ENCODE peak calls at places on chromosomes 6 and 20, in six cellular contexts. One of them, this sample, is unnamed.

GRCh38 chr6:40542175-40542764 is 44.9 kb downstream of the LRFN2 start:
- DNase-seq in neuronal stem cell: no peak
- DNase-seq in IMR-90: no peak
- DNase-seq in H9: peak
- DNase-seq in trophoblast cell: no peak
- DNase-seq in mesendoderm: peak
- DNase-seq in this sample: no peak

GRCh38 chr6:105676837-105677236 is 274.0 kb upstream of the PREP start:
- DNase-seq in neuronal stem cell: no peak
- DNase-seq in IMR-90: no peak
- DNase-seq in trophoblast cell: no peak
- DNase-seq in H9: no peak
- DNase-seq in mesendoderm: no peak
- DNase-seq in this sample: no peak

GRCh38 chr20:51419236-51419635 is 123.3 kb downstream of the NFATC2 start:
- DNase-seq in IMR-90: no peak
- DNase-seq in neuronal stem cell: no peak
- DNase-seq in H9: no peak
- DNase-seq in trophoblast cell: peak
- DNase-seq in mesendoderm: no peak
- DNase-seq in this sample: no peak

GRCh38 chr6:152124432-152125074 is 317.1 kb downstream of the ESR1 start:
- DNase-seq in neuronal stem cell: peak
- DNase-seq in mesendoderm: peak
- DNase-seq in trophoblast cell: peak
- DNase-seq in H9: no peak
- DNase-seq in IMR-90: peak
- DNase-seq in this sample: peak

GRCh38 chr6:71248306-71248705 is 40.3 kb upstream of the OGFRL1 start:
- DNase-seq in neuronal stem cell: no peak
- DNase-seq in H9: peak
- DNase-seq in trophoblast cell: peak
- DNase-seq in IMR-90: peak
- DNase-seq in mesendoderm: peak
- DNase-seq in this sample: peak

GRCh38 chr6:33962673-33963072 is 158.9 kb upstream of the MLN start:
- DNase-seq in mesendoderm: no peak
- DNase-seq in IMR-90: no peak
- DNase-seq in neuronal stem cell: no peak
- DNase-seq in H9: peak
- DNase-seq in trophoblast cell: no peak
- DNase-seq in this sample: no peak

GRCh38 chr6:42448906-42449659 is 2.6 kb downstream of the TRERF1 start:
- DNase-seq in trophoblast cell: no peak
- DNase-seq in neuronal stem cell: no peak
- DNase-seq in mesendoderm: no peak
- DNase-seq in H9: no peak
- DNase-seq in IMR-90: no peak
- DNase-seq in this sample: no peak

GRCh38 chr6:18432180-18432579 is 45.0 kb downstream of the RNF144B start:
- DNase-seq in trophoblast cell: peak
- DNase-seq in neuronal stem cell: no peak
- DNase-seq in mesendoderm: peak
- DNase-seq in H9: no peak
- DNase-seq in IMR-90: peak
- DNase-seq in this sample: peak

GRCh38 chr6:95847061-95847460 is 168.7 kb upstream of the FUT9 start:
- DNase-seq in trophoblast cell: no peak
- DNase-seq in IMR-90: no peak
- DNase-seq in neuronal stem cell: peak
- DNase-seq in mesendoderm: peak
- DNase-seq in H9: no peak
- DNase-seq in this sample: no peak

GRCh38 chr6:130994319-130995097 is 68.5 kb downstream of the EPB41L2 start:
- DNase-seq in neuronal stem cell: no peak
- DNase-seq in H9: no peak
- DNase-seq in trophoblast cell: no peak
- DNase-seq in mesendoderm: peak
- DNase-seq in IMR-90: no peak
- DNase-seq in this sample: no peak
- H2AK5ac ChIP-seq in neuronal stem cell: no peak
- H2AK5ac ChIP-seq in H9: peak
- H2AK5ac ChIP-seq in trophoblast cell: no peak
- H2AK5ac ChIP-seq in mesendoderm: peak
- H2AK5ac ChIP-seq in IMR-90: no peak
- H2AK5ac ChIP-seq in this sample: no peak

GRCh38 chr6:44560458-44561061 is 173.1 kb downstream of the CDC5L start:
- DNase-seq in neuronal stem cell: no peak
- DNase-seq in mesendoderm: no peak
- DNase-seq in H9: no peak
- DNase-seq in trophoblast cell: no peak
- DNase-seq in IMR-90: no peak
- DNase-seq in this sample: no peak

GRCh38 chr6:44561062-44561591 is 173.6 kb downstream of the CDC5L start:
- DNase-seq in IMR-90: no peak
- DNase-seq in trophoblast cell: no peak
- DNase-seq in mesendoderm: no peak
- DNase-seq in neuronal stem cell: no peak
- DNase-seq in H9: no peak
- DNase-seq in this sample: no peak

GRCh38 chr6:44563397-44563796 is 175.9 kb downstream of the CDC5L start:
- DNase-seq in mesendoderm: peak
- DNase-seq in H9: no peak
- DNase-seq in neuronal stem cell: no peak
- DNase-seq in trophoblast cell: no peak
- DNase-seq in IMR-90: peak
- DNase-seq in this sample: no peak

GRCh38 chr6:44559486-44560270 is 172.2 kb downstream of the CDC5L start:
- DNase-seq in mesendoderm: no peak
- DNase-seq in trophoblast cell: no peak
- DNase-seq in IMR-90: no peak
- DNase-seq in neuronal stem cell: no peak
- DNase-seq in H9: no peak
- DNase-seq in this sample: no peak

GRCh38 chr6:44561832-44562496 is 174.5 kb downstream of the CDC5L start:
- DNase-seq in mesendoderm: no peak
- DNase-seq in trophoblast cell: peak
- DNase-seq in neuronal stem cell: no peak
- DNase-seq in IMR-90: no peak
- DNase-seq in H9: no peak
- DNase-seq in this sample: no peak
- H2AK5ac ChIP-seq in mesendoderm: no peak
- H2AK5ac ChIP-seq in trophoblast cell: no peak
- H2AK5ac ChIP-seq in neuronal stem cell: no peak
- H2AK5ac ChIP-seq in IMR-90: no peak
- H2AK5ac ChIP-seq in H9: no peak
- H2AK5ac ChIP-seq in this sample: no peak

DNA sequence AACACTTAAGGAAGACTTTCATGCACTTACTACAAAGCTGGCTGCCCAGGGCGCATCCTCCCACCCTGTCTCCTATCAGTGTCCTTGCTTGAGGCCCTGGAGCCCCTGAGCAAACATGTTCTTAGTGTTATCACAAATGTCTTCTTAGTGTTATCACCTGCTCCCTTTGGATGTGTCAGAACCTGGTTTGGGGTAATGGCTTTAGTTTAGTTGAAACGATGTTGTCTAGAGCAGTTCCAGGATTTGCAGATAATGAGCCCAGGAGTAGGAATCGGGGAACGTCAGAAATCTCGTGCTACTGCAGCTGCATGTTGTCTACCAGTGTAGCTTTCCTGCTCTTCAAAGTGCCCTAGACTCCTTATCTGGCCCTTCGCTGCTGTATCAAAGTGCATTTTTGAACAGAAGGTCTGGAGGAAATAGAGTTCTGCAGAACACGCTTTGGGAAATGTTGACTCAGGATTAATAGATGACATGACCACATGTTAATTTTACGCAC is 69.6 kb downstream of the PHACTR2 start:
- DNase-seq in neuronal stem cell: no peak
- DNase-seq in trophoblast cell: no peak
- DNase-seq in H9: peak
- DNase-seq in mesendoderm: peak
- DNase-seq in IMR-90: no peak
- DNase-seq in this sample: no peak
- H2AK5ac ChIP-seq in neuronal stem cell: no peak
- H2AK5ac ChIP-seq in trophoblast cell: no peak
- H2AK5ac ChIP-seq in H9: peak
- H2AK5ac ChIP-seq in mesendoderm: no peak
- H2AK5ac ChIP-seq in IMR-90: peak
- H2AK5ac ChIP-seq in this sample: no peak

GRCh38 chr20:61445138-61445537 is 193.1 kb downstream of the CDH4 start:
- DNase-seq in trophoblast cell: no peak
- DNase-seq in H9: no peak
- DNase-seq in mesendoderm: peak
- DNase-seq in IMR-90: no peak
- DNase-seq in neuronal stem cell: no peak
- DNase-seq in this sample: no peak
- H2AK5ac ChIP-seq in trophoblast cell: no peak
- H2AK5ac ChIP-seq in H9: no peak
- H2AK5ac ChIP-seq in mesendoderm: no peak
- H2AK5ac ChIP-seq in IMR-90: no peak
- H2AK5ac ChIP-seq in neuronal stem cell: no peak
- H2AK5ac ChIP-seq in this sample: no peak

GRCh38 chr20:48309293-48309692 is 518.5 kb downstream of the PREX1 start:
- DNase-seq in IMR-90: no peak
- DNase-seq in H9: no peak
- DNase-seq in mesendoderm: no peak
- DNase-seq in trophoblast cell: no peak
- DNase-seq in neuronal stem cell: no peak
- DNase-seq in this sample: no peak

GRCh38 chr20:48314925-48315592 is 512.7 kb downstream of the PREX1 start:
- DNase-seq in H9: no peak
- DNase-seq in mesendoderm: no peak
- DNase-seq in IMR-90: no peak
- DNase-seq in trophoblast cell: no peak
- DNase-seq in neuronal stem cell: no peak
- DNase-seq in this sample: no peak

GRCh38 chr20:48317578-48317977 is 510.2 kb downstream of the PREX1 start:
- DNase-seq in neuronal stem cell: no peak
- DNase-seq in trophoblast cell: no peak
- DNase-seq in IMR-90: no peak
- DNase-seq in H9: no peak
- DNase-seq in mesendoderm: no peak
- DNase-seq in this sample: no peak

GRCh38 chr20:48310312-48310711 is 517.5 kb downstream of the PREX1 start:
- DNase-seq in neuronal stem cell: no peak
- DNase-seq in trophoblast cell: no peak
- DNase-seq in H9: no peak
- DNase-seq in IMR-90: no peak
- DNase-seq in mesendoderm: no peak
- DNase-seq in this sample: no peak

GRCh38 chr20:48313346-48313745 is 514.5 kb downstream of the PREX1 start:
- DNase-seq in trophoblast cell: no peak
- DNase-seq in mesendoderm: no peak
- DNase-seq in H9: no peak
- DNase-seq in neuronal stem cell: no peak
- DNase-seq in IMR-90: no peak
- DNase-seq in this sample: peak
- H2AK5ac ChIP-seq in trophoblast cell: no peak
- H2AK5ac ChIP-seq in mesendoderm: no peak
- H2AK5ac ChIP-seq in H9: no peak
- H2AK5ac ChIP-seq in neuronal stem cell: no peak
- H2AK5ac ChIP-seq in IMR-90: no peak
- H2AK5ac ChIP-seq in this sample: no peak

GRCh38 chr6:30769088-30769852 is 24.9 kb upstream of the IER3 start:
- DNase-seq in IMR-90: peak
- DNase-seq in H9: peak
- DNase-seq in mesendoderm: peak
- DNase-seq in trophoblast cell: peak
- DNase-seq in neuronal stem cell: no peak
- DNase-seq in this sample: peak
- H2AK5ac ChIP-seq in IMR-90: peak
- H2AK5ac ChIP-seq in H9: no peak
- H2AK5ac ChIP-seq in mesendoderm: peak
- H2AK5ac ChIP-seq in trophoblast cell: peak
- H2AK5ac ChIP-seq in neuronal stem cell: peak
- H2AK5ac ChIP-seq in this sample: peak

DNA sequence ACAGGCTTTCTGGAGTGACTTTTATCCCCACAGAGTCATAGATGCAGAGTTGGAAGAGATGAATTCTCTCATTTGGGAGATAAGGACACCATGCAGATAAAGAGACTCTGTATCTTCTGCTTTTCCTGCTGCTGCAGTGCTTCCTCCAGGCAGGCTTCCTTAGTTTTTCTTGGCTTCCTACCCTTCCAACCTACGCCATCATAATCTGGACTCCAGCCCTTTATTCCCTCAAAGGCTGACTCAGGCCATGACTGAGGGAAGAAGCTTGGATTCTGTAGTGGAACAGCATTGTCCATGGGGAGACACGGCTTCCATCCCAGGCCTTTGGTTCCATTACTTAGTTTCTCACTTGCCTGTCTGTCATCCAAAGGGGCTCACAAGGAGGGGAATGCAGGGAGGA is 6.5 kb upstream of the RNF24 start:
- DNase-seq in H9: no peak
- DNase-seq in neuronal stem cell: no peak
- DNase-seq in mesendoderm: peak
- DNase-seq in trophoblast cell: no peak
- DNase-seq in IMR-90: peak
- DNase-seq in this sample: no peak
- H2AK5ac ChIP-seq in H9: no peak
- H2AK5ac ChIP-seq in neuronal stem cell: no peak
- H2AK5ac ChIP-seq in mesendoderm: no peak
- H2AK5ac ChIP-seq in trophoblast cell: no peak
- H2AK5ac ChIP-seq in IMR-90: no peak
- H2AK5ac ChIP-seq in this sample: no peak